ENCODE peak calls at places on chromosome 4, in four cellular contexts. N is stomach, A is vagina, I is astrocyte. E is an unnamed sample. For H3K4me1, the result is how much of the 10 kb centered on the place peaks cover.

GRCh38 chr4:130393246-130394041 is 1297.5 kb downstream of the C4orf33 start:
- DNase-seq in N (no peak), A (no peak), I (peak), E (no peak)

GRCh38 chr4:183721207-183722081 is 62.4 kb downstream of the TRAPPC11 start:
- DNase-seq in N (peak), A (no peak), I (peak), E (peak)

GRCh38 chr4:52853351-52853750 is 8.8 kb upstream of the RASL11B start:
- DNase-seq in N (no peak), A (no peak), I (peak), E (no peak)

GRCh38 chr4:122650148-122650547 is 29.3 kb upstream of the IL21 start:
- DNase-seq in N (no peak), A (no peak), I (no peak), E (no peak)

GRCh38 chr4:83370640-83370906 is 35.9 kb upstream of the HPSE start:
- DNase-seq in N (no peak), A (no peak), I (peak), E (no peak)

GRCh38 chr4:159541143-159541542 is 438.3 kb downstream of the RAPGEF2 start:
- DNase-seq in N (no peak), A (no peak), I (no peak), E (no peak)

GRCh38 chr4:11010624-11011023 is 326.1 kb upstream of the CLNK start:
- DNase-seq in N (no peak), A (no peak), I (no peak), E (no peak)

GRCh38 chr4:141346144-141346543 is 125.4 kb downstream of the ZNF330 start:
- DNase-seq in N (no peak), A (no peak), I (peak), E (no peak)

GRCh38 chr4:57154191-57154590 is 44.0 kb upstream of the IGFBP7 start:
- DNase-seq in N (no peak), A (no peak), I (peak), E (no peak)

GRCh38 chr4:75142377-75142776 is 209.5 kb downstream of the PARM1 start:
- DNase-seq in N (no peak), A (no peak), I (no peak), E (no peak)

GRCh38 chr4:62709618-62710252 is 1509.6 kb downstream of the ADGRL3 start:
- DNase-seq in N (no peak), A (no peak), I (peak), E (no peak)

GRCh38 chr4:88189881-88190585 is 31.6 kb upstream of the ABCG2 start:
- DNase-seq in N (no peak), A (no peak), I (no peak), E (no peak)

GRCh38 chr4:54320826-54321320 is 91.8 kb downstream of the PDGFRA start:
- DNase-seq in N (no peak), A (no peak), I (no peak), E (no peak)

GRCh38 chr4:169042608-169043007 is 32.6 kb upstream of the CBR4 start:
- DNase-seq in N (no peak), A (no peak), I (no peak), E (no peak)

GRCh38 chr4:39030726-39031125 is 1.5 kb downstream of the TMEM156 start:
- DNase-seq in N (no peak), A (no peak), I (no peak), E (no peak)

GRCh38 chr4:68673143-68673542 is 2.7 kb upstream of the UGT2B15 start:
- DNase-seq in N (no peak), A (no peak), I (no peak), E (no peak)

GRCh38 chr4:178577933-178578332 is 1135.7 kb upstream of the AGA start:
- DNase-seq in N (no peak), A (no peak), I (no peak), E (no peak)

GRCh38 chr4:99219479-99219878 is 433 bp upstream of the ADH6 start:
- DNase-seq in N (no peak), A (no peak), I (no peak), E (no peak)

GRCh38 chr4:179941911-179942310 is 2301.3 kb upstream of the TENM3 start:
- DNase-seq in N (no peak), A (no peak), I (peak), E (no peak)

GRCh38 chr4:156971623-156972369 is at the start of gene PDGFC:
- DNase-seq in N (peak), A (no peak), I (peak), E (peak)

GRCh38 chr4:154928640-154929257 is 147.7 kb downstream of the RBM46 start:
- DNase-seq in N (no peak), A (no peak), I (peak), E (no peak)

GRCh38 chr4:125316391-125316780 is 1.6 kb downstream of the FAT4 start:
- DNase-seq in N (peak), A (no peak), I (no peak), E (peak)

GRCh38 chr4:185997287-185997686 is 71.7 kb upstream of the TLR3 start:
- DNase-seq in N (no peak), A (no peak), I (no peak), E (no peak)

GRCh38 chr4:1520145-1520661 is 114.0 kb upstream of the NKX1-1 start:
- DNase-seq in N (no peak), A (no peak), I (no peak), E (no peak)
- H3K4me3 ChIP-seq in N (peak), A (no peak), I (no peak), E (no peak)

GRCh38 chr4:152971053-152971452 is 34.9 kb downstream of the FHDC1 start:
- DNase-seq in N (no peak), A (peak), I (no peak), E (no peak)

GRCh38 chr4:152967942-152968341 is 31.8 kb downstream of the FHDC1 start:
- DNase-seq in N (no peak), A (no peak), I (no peak), E (no peak)

GRCh38 chr4:152970102-152970820 is 34.1 kb downstream of the FHDC1 start:
- DNase-seq in N (no peak), A (peak), I (peak), E (no peak)

GRCh38 chr4:152965614-152966013 is 29.5 kb downstream of the FHDC1 start:
- DNase-seq in N (no peak), A (no peak), I (no peak), E (no peak)

GRCh38 chr4:152968806-152969394 is 32.8 kb downstream of the FHDC1 start:
- DNase-seq in N (no peak), A (peak), I (peak), E (no peak)
- H3K4me1 ChIP-seq in N (under half), A (under half), I (under half), E (under half)

GRCh38 chr4:174209296-174209695 is 74.2 kb downstream of the FBXO8 start:
- DNase-seq in N (no peak), A (no peak), I (no peak), E (no peak)

GRCh38 chr4:174211611-174212044 is 71.8 kb downstream of the FBXO8 start:
- DNase-seq in N (no peak), A (no peak), I (no peak), E (no peak)

GRCh38 chr4:174212061-174212460 is 71.4 kb downstream of the FBXO8 start:
- DNase-seq in N (no peak), A (no peak), I (no peak), E (no peak)

GRCh38 chr4:174210952-174211490 is 72.4 kb downstream of the FBXO8 start:
- DNase-seq in N (no peak), A (no peak), I (no peak), E (no peak)

GRCh38 chr4:174210354-174210753 is 73.1 kb downstream of the FBXO8 start:
- DNase-seq in N (no peak), A (no peak), I (no peak), E (no peak)
- TF ChIP-seq CTCF in N (no peak), A (no peak), I (no peak), E (no peak)

DNA sequence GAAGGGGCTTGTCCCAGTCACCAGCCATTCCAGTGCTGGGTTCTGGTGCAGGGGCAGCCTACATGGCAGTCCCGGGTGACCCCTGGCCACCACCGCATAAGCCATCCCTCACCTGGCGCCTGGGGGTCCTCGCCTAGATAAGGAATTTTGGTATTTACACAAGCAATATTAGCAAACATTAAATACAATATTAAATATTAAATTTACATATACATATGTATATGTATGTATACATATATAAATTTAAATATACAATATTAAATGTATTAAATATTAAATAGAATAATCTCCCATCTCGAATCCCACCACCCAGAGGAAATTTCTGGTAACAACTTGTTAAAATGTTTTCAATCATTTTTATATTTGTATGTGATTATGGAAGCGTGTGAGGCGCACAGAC is 104.6 kb upstream of the AFAP1 start:
- DNase-seq in N (no peak), A (no peak), I (no peak), E (no peak)
- H3K4me3 ChIP-seq in N (no peak), A (no peak), I (no peak), E (no peak)

GRCh38 chr4:73679836-73680235 is 59.6 kb upstream of the RASSF6 start:
- DNase-seq in N (no peak), A (no peak), I (peak), E (no peak)

GRCh38 chr4:73682508-73682907 is 57.9 kb upstream of the CXCL8 start:
- DNase-seq in N (no peak), A (no peak), I (no peak), E (no peak)

GRCh38 chr4:73687414-73687813 is 53.0 kb upstream of the CXCL8 start:
- DNase-seq in N (no peak), A (no peak), I (no peak), E (no peak)

GRCh38 chr4:73683033-73683432 is 57.3 kb upstream of the CXCL8 start:
- DNase-seq in N (no peak), A (no peak), I (no peak), E (no peak)

DNA sequence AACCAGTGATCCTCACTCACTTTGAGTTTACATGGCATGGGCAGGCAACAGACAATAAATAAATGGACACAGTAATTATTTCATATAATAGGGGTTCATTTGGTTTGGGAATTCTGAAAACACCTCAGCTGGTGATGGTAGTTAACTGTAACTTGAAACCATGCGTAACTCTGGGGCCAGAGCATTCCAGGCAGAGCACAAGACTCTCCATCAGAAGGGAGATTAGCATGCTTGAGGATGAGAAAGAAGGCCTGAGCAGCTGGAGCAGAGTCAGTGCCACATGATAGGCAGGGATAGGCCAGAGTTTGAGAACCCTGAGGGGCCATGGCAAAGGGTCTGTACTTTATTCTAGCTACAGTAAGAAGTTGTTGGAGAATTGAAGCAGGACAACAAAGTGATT is 56.3 kb upstream of the CXCL8 start:
- DNase-seq in N (no peak), A (no peak), I (no peak), E (no peak)
- H3K4me1 ChIP-seq in N (under half), A (under half), I (under half), E (under half)

GRCh38 chr4:6548201-6548881 is 26.6 kb upstream of the MAN2B2 start:
- DNase-seq in N (no peak), A (no peak), I (no peak), E (no peak)
- TF ChIP-seq CTCF in N (no peak), A (no peak), I (no peak), E (no peak)

DNA sequence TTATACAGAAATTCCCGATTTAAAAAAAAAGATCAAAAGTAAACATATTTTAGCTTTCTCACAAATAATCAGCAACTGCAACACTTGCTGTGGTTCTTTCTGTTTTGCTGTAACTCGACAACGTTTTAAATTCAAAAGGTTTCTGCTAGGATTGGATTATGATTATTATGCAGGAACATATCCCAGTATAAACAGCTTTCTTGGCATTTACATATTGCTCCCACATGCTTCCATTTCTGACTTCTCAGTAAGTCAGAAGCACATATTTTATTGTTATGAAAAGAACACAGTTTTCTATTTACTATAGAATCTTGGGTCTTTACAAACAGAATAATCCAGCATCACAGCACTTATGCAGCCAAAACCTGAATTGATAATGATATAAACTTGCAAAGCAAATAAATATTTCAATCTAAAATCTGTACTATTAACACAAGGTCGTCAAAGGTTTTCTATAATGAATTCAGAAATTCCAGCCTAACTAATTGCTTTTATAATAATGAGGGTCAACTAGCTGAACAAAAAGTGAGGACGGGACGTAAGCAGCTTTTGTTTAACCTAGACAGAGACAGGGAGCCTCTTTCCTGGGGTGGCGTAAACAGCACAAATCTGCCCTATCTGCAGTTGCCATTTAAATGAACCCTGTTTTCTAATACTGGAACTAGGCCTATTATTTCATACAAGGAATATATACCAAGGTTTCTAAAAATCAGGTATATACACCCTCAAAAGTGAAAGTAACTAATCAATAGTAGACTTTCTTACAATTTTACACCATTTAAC is 9.8 kb upstream of the PCDH18 start:
- DNase-seq in N (no peak), A (no peak), I (no peak), E (no peak)
- H3K4me3 ChIP-seq in N (no peak), A (peak), I (peak), E (no peak)

DNA sequence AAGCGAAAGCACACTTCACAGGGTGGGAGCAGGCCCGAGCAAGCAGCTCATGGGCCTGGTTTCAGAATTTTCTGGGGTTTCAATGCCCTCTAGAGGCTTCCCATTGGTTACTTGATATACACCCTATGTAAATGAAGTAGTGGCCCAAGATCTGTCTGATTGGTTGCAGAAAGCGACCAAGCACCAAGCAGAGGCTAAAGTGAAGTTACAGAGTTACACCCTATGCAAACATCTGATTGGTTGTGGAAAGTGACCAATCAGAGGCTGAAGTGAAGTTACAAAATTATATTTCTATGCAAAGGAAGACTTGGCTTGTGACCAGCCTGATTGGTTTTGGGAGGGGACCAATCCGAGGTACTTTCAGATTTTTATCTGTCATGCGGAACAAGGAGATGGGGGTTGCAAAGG is 8.2 kb downstream of the FHIP1A start:
- DNase-seq in N (no peak), A (no peak), I (peak), E (no peak)
- H3K4me1 ChIP-seq in N (under half), A (under half), I (under half), E (under half)

GRCh38 chr4:187021436-187022205 is 298.0 kb upstream of the FAT1 start:
- DNase-seq in N (no peak), A (no peak), I (no peak), E (no peak)
- TF ChIP-seq CTCF in N (no peak), A (no peak), I (no peak), E (no peak)